ENCODE peak calls at places on chromosomes 2 and 18, in five cellular contexts. O is fibroblast of the aortic adventitia, N is GM12865, W is AG10803, B is foreskin fibroblast. I is an unnamed sample.

GRCh38 chr18:5490753-5491240 is 53.0 kb downstream of the EPB41L3 start:
- DNase-seq in O (no peak), N (no peak), W (no peak), B (no peak), I (no peak)

GRCh38 chr2:57760448-57760847 is 286.2 kb upstream of the VRK2 start:
- DNase-seq in O (no peak), N (peak), W (no peak), B (no peak), I (no peak)

GRCh38 chr2:55157474-55157884 is 74.6 kb downstream of the CLHC1 start:
- DNase-seq in O (peak), N (peak), W (peak), B (peak), I (no peak)

GRCh38 chr2:138827426-138828054 is 47.4 kb upstream of the NXPH2 start:
- DNase-seq in O (peak), N (peak), W (peak), B (peak), I (peak)

GRCh38 chr18:34661464-34662087 is 48.5 kb upstream of the DTNA start:
- DNase-seq in O (peak), N (peak), W (peak), B (peak), I (peak)

GRCh38 chr18:79540914-79541301 is 138.7 kb upstream of the CTDP1 start:
- DNase-seq in O (no peak), N (no peak), W (no peak), B (no peak), I (no peak)

GRCh38 chr18:41594582-41594981 is 360.5 kb upstream of the PIK3C3 start:
- DNase-seq in O (no peak), N (no peak), W (no peak), B (no peak), I (no peak)

GRCh38 chr2:211144078-211144477 is 587.7 kb downstream of the CPS1 start:
- DNase-seq in O (peak), N (no peak), W (peak), B (peak), I (no peak)

GRCh38 chr2:127559454-127559853 is 24.0 kb downstream of the MYO7B start:
- DNase-seq in O (no peak), N (no peak), W (no peak), B (no peak), I (no peak)

GRCh38 chr18:63346031-63346430 is 21.0 kb downstream of the KDSR start:
- DNase-seq in O (no peak), N (no peak), W (peak), B (peak), I (no peak)

GRCh38 chr2:190819835-190820234 is 60.8 kb upstream of the GLS start:
- DNase-seq in O (peak), N (no peak), W (peak), B (peak), I (peak)

GRCh38 chr2:190382851-190383250 is 25.3 kb upstream of the MFSD6 start:
- DNase-seq in O (peak), N (peak), W (peak), B (no peak), I (no peak)

GRCh38 chr2:120525056-120526046 is 179.4 kb downstream of the INHBB start:
- DNase-seq in O (no peak), N (no peak), W (no peak), B (no peak), I (no peak)

GRCh38 chr2:15191801-15192200 is 369.3 kb downstream of the NBAS start:
- DNase-seq in O (no peak), N (no peak), W (no peak), B (no peak), I (no peak)

GRCh38 chr2:39377226-39377939 is 59.7 kb downstream of the MAP4K3 start:
- DNase-seq in O (no peak), N (peak), W (no peak), B (no peak), I (no peak)

GRCh38 chr2:44551001-44551400 is 189.3 kb downstream of the CAMKMT start:
- DNase-seq in O (no peak), N (no peak), W (no peak), B (no peak), I (no peak)

GRCh38 chr2:149200109-149200520 is 130.3 kb upstream of the LYPD6 start:
- DNase-seq in O (peak), N (no peak), W (peak), B (peak), I (no peak)

GRCh38 chr18:42929857-42930256 is 185.6 kb downstream of the RIT2 start:
- DNase-seq in O (peak), N (no peak), W (no peak), B (no peak), I (no peak)

GRCh38 chr2:34105015-34105767 is 506.1 kb upstream of the FAM98A start:
- DNase-seq in O (peak), N (no peak), W (peak), B (peak), I (peak)

DNA sequence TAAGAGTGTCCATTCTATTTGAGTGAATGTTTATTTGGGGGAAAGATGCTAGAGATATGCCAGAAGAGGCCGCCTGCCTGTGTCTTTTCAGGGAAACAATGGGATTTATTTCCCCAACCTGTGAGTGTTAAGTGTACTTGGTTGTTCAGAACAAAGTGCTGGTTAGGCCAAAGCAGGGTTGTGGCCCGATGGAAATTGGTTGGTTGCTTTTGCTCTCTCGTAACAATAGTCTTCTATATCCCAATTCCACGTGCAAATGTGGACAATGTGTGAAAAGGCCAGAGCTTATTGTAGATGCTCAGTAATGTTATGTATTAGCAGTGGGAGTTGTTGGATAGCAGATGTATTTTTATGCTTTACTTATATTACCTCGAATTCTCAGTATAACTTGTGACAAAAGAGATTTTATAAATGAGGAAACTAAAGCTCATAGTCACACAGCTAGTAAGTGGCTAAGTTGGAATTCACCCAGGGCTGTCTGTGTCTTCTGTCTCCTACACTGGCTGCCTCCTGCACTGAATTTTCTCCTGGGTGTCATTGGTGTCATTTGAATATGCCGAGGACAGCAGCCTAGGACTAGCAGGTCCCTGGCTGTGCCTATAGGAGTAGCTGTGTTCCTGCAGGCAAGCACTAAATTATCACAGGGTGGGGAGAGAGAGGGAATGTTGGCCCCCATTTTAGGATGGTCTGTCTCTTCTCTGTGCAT is 21.5 kb downstream of the GPD2 start:
- DNase-seq in O (no peak), N (no peak), W (no peak), B (no peak), I (no peak)
- TF ChIP-seq CTCF in O (no peak), N (no peak), W (no peak), B (no peak), I (no peak)

DNA sequence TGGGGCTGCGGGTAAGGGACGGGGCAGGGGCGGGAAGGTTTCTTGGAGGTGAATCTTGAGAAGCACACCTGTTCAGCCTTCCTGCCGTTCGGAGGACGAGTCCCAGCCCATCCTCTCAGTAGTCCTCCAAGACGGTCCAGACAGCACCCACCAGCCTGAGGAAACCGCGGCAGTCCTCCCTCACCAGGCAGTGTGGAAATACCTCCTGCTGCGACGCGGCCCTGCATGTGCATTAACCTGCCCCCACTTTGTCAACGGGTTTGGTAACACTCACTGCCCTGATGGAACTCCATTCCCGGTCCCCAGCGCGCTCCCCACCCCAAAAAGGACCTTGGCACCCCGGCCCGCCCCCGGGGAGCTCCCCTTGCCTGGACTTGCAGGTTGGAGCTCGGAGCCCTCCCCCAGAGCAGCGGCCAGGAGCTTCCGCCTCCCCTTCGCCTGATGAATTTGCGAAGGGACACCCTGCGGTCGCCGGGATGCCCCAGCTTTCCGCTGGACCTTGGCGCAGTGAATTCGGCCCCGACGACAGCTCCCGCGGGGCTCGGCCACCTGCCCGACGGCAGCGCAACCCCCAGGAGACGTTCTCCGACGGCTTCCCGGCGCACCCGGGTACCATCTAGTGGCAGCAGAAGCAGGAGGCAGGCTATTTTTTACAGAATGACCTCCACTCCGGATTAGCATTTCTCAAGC is 31.5 kb downstream of the ACVR1C start:
- DNase-seq in O (peak), N (peak), W (peak), B (no peak), I (no peak)
- TF ChIP-seq CTCF in O (peak), N (peak), W (peak), B (peak), I (peak)

DNA sequence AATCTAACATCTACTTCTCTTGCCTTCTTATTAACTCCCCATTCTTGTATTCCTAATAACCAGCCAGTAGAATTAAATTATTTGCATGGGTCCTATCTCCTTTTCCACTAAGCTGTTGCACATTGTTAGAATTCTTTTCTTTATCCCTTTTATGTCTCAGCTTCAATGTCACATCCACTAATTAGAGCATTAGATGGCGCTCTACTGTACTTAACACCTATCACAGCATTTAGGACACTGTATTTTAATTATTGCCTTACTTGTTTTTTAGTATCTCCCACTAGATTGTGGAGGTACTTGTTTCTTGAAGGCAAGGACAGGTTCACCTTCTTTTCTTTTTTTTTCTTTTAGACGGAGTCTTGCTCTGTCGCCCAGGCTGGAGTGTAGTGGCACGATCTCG is 3.8 kb downstream of the LIPT1 start:
- DNase-seq in O (no peak), N (no peak), W (no peak), B (no peak), I (no peak)
- TF ChIP-seq CTCF in O (no peak), N (no peak), W (no peak), B (no peak), I (no peak)

GRCh38 chr18:4144201-4144600 is 310.9 kb downstream of the DLGAP1 start:
- DNase-seq in O (no peak), N (no peak), W (no peak), B (no peak), I (no peak)
- TF ChIP-seq CTCF in O (no peak), N (no peak), W (no peak), B (no peak), I (no peak)

DNA sequence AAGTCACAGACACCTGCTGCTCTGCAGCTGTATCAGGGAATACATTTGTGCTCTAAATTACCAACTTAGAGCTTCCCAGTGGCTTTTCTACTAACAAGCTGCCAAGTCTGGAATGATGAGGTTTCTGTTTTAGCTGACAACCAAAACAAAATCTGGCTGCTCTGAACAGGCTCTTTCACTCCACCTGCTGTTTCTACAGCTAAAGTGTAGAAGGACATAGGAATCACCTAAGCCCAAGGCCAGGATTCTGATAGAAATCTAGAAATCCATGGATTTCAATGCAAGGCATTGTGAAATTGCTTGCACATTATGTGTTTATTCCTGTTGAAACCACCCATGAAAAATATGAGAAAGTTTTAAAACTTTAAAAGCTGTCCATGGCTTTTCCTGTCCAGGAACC is 201.2 kb downstream of the SUCLG1 start:
- DNase-seq in O (no peak), N (no peak), W (no peak), B (no peak), I (no peak)
- TF ChIP-seq CTCF in O (no peak), N (no peak), W (no peak), B (no peak), I (no peak)

I was measured in AG04450.